ENCODE peak calls at places on chromosomes 13 and 19, in four cellular contexts. L is bronchial epithelial cell, D is nephron progenitor cell, U is A673. C is an unnamed sample.

GRCh38 chr13:41065098-41065497 is 3.8 kb downstream of the WBP4 start:
- DNase-seq in L (no peak), D (no peak), U (no peak), C (no peak)

GRCh38 chr13:44292545-44292944 is 81.1 kb upstream of the SERP2 start:
- DNase-seq in L (no peak), D (no peak), U (peak; percentile 19), C (no peak)

GRCh38 chr19:6238256-6238642 is 41.5 kb downstream of the MLLT1 start:
- DNase-seq in L (no peak), D (no peak), U (no peak), C (no peak)

GRCh38 chr13:110676511-110677204 is 29.3 kb downstream of the CARS2 start:
- DNase-seq in L (no peak), D (no peak), U (no peak), C (no peak)

GRCh38 chr19:16161848-16162247 is 11.5 kb downstream of the CIB3 start:
- DNase-seq in L (peak; percentile 97), D (no peak), U (no peak), C (no peak)

GRCh38 chr13:20990910-20991525 is 70.4 kb downstream of the LATS2 start:
- DNase-seq in L (no peak), D (no peak), U (no peak), C (no peak)

GRCh38 chr13:99926014-99926731 is 45.4 kb downstream of the ZIC5 start:
- DNase-seq in L (peak; percentile 62), D (peak; percentile 27), U (no peak), C (no peak)

GRCh38 chr19:57192064-57192395 is 730 bp downstream of the ZNF264 start:
- DNase-seq in L (no peak), D (peak; percentile 3), U (peak; percentile 6), C (no peak)

GRCh38 chr19:44093931-44094765 is at the start of gene ZNF224:
- DNase-seq in L (peak; percentile 83), D (peak; percentile 89), U (peak; percentile 96), C (peak; percentile 88)

GRCh38 chr13:75946746-75947397 is 310.7 kb downstream of the LMO7 start:
- DNase-seq in L (no peak), D (no peak), U (no peak), C (no peak)

GRCh38 chr19:33557720-33558119 is 36.1 kb upstream of the PEPD start:
- DNase-seq in L (no peak), D (no peak), U (no peak), C (no peak)

GRCh38 chr13:72463561-72463960 is 263.9 kb downstream of the MZT1 start:
- DNase-seq in L (no peak), D (peak; percentile 7), U (no peak), C (no peak)

GRCh38 chr19:54803410-54803809 is at the start of gene KIR2DL4:
- DNase-seq in L (no peak), D (no peak), U (no peak), C (no peak)

GRCh38 chr13:49635599-49636433 is 7.5 kb downstream of the ARL11 start:
- DNase-seq in L (peak; percentile 53), D (no peak), U (no peak), C (no peak)

GRCh38 chr13:46183018-46183940 is 1.3 kb upstream of the LCP1 start:
- DNase-seq in L (no peak), D (no peak), U (no peak), C (no peak)

GRCh38 chr19:16400911-16401675 is 70.7 kb downstream of the EPS15L1 start:
- DNase-seq in L (no peak), D (no peak), U (peak; percentile 25), C (no peak)

GRCh38 chr13:32468502-32469147 is 40.7 kb upstream of the N4BP2L1 start:
- DNase-seq in L (no peak), D (no peak), U (no peak), C (no peak)

GRCh38 chr13:100668408-100668807 is 6.2 kb downstream of the TMTC4 start:
- DNase-seq in L (peak; percentile 8), D (no peak), U (no peak), C (no peak)

GRCh38 chr19:4089400-4089908 is 22.8 kb upstream of the ZBTB7A start:
- DNase-seq in L (no peak), D (no peak), U (no peak), C (no peak)

GRCh38 chr19:584240-585001 is 5.3 kb upstream of the HCN2 start:
- DNase-seq in L (no peak), D (peak; percentile 86), U (peak; percentile 83), C (peak; percentile 85)

GRCh38 chr13:32195713-32196112 is 119.5 kb downstream of the ZAR1L start:
- DNase-seq in L (no peak), D (no peak), U (no peak), C (no peak)

GRCh38 chr19:14479309-14479984 is 4.3 kb upstream of the PTGER1 start:
- DNase-seq in L (no peak), D (no peak), U (no peak), C (no peak)

GRCh38 chr13:99471231-99472202 is 29.8 kb upstream of the TM9SF2 start:
- DNase-seq in L (peak; percentile 76), D (no peak), U (peak; percentile 76), C (no peak)

GRCh38 chr13:51659276-51660127 is 75.2 kb downstream of the WDFY2 start:
- DNase-seq in L (no peak), D (no peak), U (no peak), C (no peak)
- TF ChIP-seq CTCF in L (no peak), D (no peak), U (no peak), C (no peak)

DNA sequence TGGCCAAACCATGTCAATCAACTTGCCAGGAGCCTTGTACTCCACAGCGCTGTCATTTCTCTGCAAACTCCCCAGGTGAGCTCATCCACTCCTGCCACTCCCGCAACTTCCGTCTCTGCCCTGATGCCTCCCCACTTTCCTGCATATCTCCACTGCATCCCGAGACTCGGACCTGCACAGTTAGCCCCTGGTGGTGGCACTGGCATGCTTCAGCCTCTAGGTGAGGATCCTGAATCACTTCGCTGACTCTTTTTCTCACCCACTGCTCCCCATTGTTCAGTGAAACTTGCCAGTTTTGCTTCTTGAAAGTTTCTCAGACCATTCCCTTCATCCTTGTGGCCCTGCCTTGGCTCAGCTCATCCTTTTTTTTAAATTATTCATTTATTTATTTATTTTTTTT is 3.4 kb upstream of the CTU1 start:
- DNase-seq in L (no peak), D (peak; percentile 23), U (no peak), C (peak; percentile 29)
- TF ChIP-seq CTCF in L (peak; percentile 39), D (peak; percentile 13), U (peak; percentile 10), C (peak; percentile 52)

DNA sequence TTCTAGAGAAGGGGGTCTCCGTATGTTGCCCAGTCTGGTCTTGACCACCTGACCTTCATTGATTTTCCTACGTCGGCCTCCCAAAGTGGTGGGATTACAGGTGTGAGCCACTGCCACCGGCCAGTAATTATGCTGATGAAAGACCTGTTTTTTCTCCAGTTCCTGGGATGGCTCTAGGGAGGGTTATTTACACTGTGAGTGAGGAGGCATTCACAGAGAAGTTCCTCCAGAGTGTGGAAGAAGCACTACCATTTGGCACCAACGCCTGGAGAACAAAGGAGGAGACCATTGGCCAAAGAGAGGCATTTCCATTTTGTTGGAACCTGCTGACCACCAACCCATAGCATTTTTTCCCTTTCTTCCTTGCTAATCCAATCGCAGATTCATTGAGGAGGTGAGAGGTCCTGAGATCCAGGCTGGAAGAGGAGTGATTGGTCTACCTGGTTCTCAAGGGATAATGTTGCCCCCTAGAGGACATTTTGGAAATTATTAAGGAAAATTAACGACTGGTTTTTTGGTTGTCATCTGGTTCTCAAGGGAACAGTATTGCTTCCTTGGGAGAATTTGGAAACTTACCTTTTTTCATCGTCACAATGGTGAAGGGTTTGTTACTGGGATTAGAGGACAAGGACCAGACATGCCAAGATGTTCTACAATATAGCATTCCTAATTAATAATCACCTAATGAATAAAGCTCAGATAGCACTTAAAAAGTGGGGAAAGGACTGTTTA is 5.5 kb upstream of the SAE1 start:
- DNase-seq in L (peak; percentile 73), D (no peak), U (peak; percentile 86), C (no peak)
- TF ChIP-seq CTCF in L (peak; percentile 58), D (peak; percentile 69), U (peak; percentile 72), C (peak; percentile 85)

GRCh38 chr19:23867895-23868294 is 46.8 kb upstream of the ZNF726 start:
- DNase-seq in L (no peak), D (no peak), U (no peak), C (no peak)
- TF ChIP-seq CTCF in L (no peak), D (no peak), U (no peak), C (no peak)

GRCh38 chr13:78875792-78876580 is 217.0 kb upstream of the OBI1 start:
- DNase-seq in L (no peak), D (no peak), U (no peak), C (no peak)
- TF ChIP-seq CTCF in L (no peak), D (no peak), U (peak; percentile 15), C (no peak)

DNA sequence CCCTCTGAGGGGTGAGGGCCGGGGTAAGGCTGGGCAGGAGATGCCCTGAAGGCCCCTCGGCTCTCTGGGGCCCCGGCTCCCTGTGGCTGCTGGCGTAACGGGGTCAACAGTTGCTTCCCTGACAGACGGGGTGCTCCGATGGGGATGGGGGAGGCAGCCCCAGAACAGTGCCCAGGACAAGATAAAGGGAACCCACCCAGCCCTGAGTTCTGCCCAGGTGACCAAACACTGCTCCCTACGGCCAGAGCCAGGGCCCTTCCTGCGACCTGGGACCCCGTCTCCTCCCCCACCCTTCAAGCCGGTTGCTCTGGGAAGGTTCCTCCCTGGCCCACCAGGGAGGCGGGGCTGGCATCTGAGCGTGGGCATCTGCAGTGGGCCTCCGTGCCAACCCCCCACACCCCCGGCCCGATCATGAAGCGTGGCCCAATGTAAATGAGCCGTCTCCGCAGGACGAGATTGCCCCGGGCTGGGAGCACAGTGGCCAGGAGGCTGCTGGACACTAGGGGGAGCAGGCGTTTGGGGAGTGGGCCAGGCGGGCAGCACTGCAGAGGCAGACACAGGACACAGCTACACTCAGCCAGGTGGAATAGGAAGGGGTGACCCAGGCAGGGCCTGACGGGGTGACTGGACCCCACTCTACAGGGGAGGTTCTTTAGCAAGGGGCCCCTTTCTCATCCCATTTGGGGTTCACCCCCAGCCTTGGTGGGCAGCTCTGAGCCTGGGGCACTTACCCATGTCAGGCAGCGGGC is 1.1 kb upstream of the NKPD1 start:
- DNase-seq in L (no peak), D (peak; percentile 78), U (no peak), C (peak; percentile 88)
- TF ChIP-seq CTCF in L (peak; percentile 46), D (peak; percentile 72), U (peak; percentile 53), C (peak; percentile 41)

DNA sequence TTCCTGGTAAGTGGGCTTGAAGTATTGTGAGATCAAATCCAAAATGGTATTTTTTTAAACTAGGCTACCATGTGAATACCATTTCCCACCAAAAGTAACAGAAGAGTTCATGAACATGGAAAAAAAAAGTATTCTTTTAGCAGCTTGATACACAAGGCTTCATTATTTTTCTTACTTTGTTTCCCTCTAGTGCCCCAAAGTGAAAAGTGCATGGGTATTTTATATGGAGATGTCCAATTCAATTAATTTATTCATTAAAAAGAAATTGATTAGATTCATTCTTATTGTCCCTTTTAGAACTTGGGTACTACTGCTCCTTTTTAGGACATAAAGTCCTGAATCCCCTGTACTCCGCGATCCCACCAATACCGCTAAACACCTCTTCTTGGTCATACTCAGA is 28.6 kb upstream of the SCEL start:
- DNase-seq in L (no peak), D (no peak), U (peak; percentile 49), C (no peak)
- TF ChIP-seq CTCF in L (no peak), D (peak; percentile 9), U (peak; percentile 56), C (peak; percentile 30)

GRCh38 chr13:33487575-33488243 is 202.2 kb upstream of the STARD13 start:
- DNase-seq in L (peak; percentile 33), D (no peak), U (peak; percentile 71), C (no peak)
- TF ChIP-seq CTCF in L (peak; percentile 32), D (no peak), U (peak; percentile 62), C (no peak)

C was measured in endothelial cell.